ENCODE peak calls at places on chromosomes 12 and 14, in eight cellular contexts. One of them, this sample, is unnamed. For H3K4me1, the result is how much of the 10 kb centered on the place peaks cover.

GRCh38 chr12:64236549-64236948 is 14.5 kb upstream of the KICS2 start:
- DNase-seq in A549: peak
- DNase-seq in colonic mucosa: no peak
- DNase-seq in Peyer's patch: no peak
- DNase-seq in naive thymus-derived CD4-positive, alpha-beta T cell: no peak
- DNase-seq in tibial artery: no peak
- DNase-seq in MM.1S: no peak
- DNase-seq in psoas muscle: no peak
- DNase-seq in this sample: no peak

GRCh38 chr14:58104808-58105207 is 47.2 kb downstream of the ARMH4 start:
- DNase-seq in A549: no peak
- DNase-seq in Peyer's patch: no peak
- DNase-seq in colonic mucosa: no peak
- DNase-seq in psoas muscle: no peak
- DNase-seq in naive thymus-derived CD4-positive, alpha-beta T cell: no peak
- DNase-seq in MM.1S: no peak
- DNase-seq in tibial artery: no peak
- DNase-seq in this sample: no peak

GRCh38 chr14:81677736-81678135 is 144.1 kb upstream of the SEL1L start:
- DNase-seq in Peyer's patch: no peak
- DNase-seq in naive thymus-derived CD4-positive, alpha-beta T cell: no peak
- DNase-seq in colonic mucosa: no peak
- DNase-seq in tibial artery: no peak
- DNase-seq in A549: no peak
- DNase-seq in MM.1S: no peak
- DNase-seq in psoas muscle: no peak
- DNase-seq in this sample: no peak

GRCh38 chr14:74933925-74934435 is 10.9 kb upstream of the RPS6KL1 start:
- DNase-seq in Peyer's patch: no peak
- DNase-seq in tibial artery: no peak
- DNase-seq in MM.1S: no peak
- DNase-seq in A549: no peak
- DNase-seq in naive thymus-derived CD4-positive, alpha-beta T cell: no peak
- DNase-seq in psoas muscle: peak
- DNase-seq in colonic mucosa: no peak
- DNase-seq in this sample: no peak

GRCh38 chr12:69338120-69338859 is 9.9 kb upstream of the LYZ start:
- DNase-seq in colonic mucosa: no peak
- DNase-seq in tibial artery: no peak
- DNase-seq in psoas muscle: no peak
- DNase-seq in MM.1S: no peak
- DNase-seq in naive thymus-derived CD4-positive, alpha-beta T cell: no peak
- DNase-seq in A549: no peak
- DNase-seq in Peyer's patch: no peak
- DNase-seq in this sample: no peak

GRCh38 chr14:76067536-76067935 is 82.0 kb downstream of the IFT43 start:
- DNase-seq in Peyer's patch: no peak
- DNase-seq in MM.1S: no peak
- DNase-seq in A549: no peak
- DNase-seq in colonic mucosa: no peak
- DNase-seq in tibial artery: no peak
- DNase-seq in naive thymus-derived CD4-positive, alpha-beta T cell: no peak
- DNase-seq in psoas muscle: no peak
- DNase-seq in this sample: no peak

GRCh38 chr12:20415641-20416040 is 47.3 kb downstream of the PDE3A start:
- DNase-seq in tibial artery: no peak
- DNase-seq in A549: no peak
- DNase-seq in psoas muscle: no peak
- DNase-seq in colonic mucosa: no peak
- DNase-seq in naive thymus-derived CD4-positive, alpha-beta T cell: no peak
- DNase-seq in MM.1S: no peak
- DNase-seq in Peyer's patch: no peak
- DNase-seq in this sample: no peak

GRCh38 chr14:34013714-34014055 is 62.8 kb upstream of the EGLN3 start:
- DNase-seq in MM.1S: no peak
- DNase-seq in Peyer's patch: no peak
- DNase-seq in tibial artery: no peak
- DNase-seq in A549: no peak
- DNase-seq in naive thymus-derived CD4-positive, alpha-beta T cell: no peak
- DNase-seq in psoas muscle: no peak
- DNase-seq in colonic mucosa: no peak
- DNase-seq in this sample: no peak

GRCh38 chr12:62933220-62933870 is 1.6 kb downstream of the PPM1H start:
- DNase-seq in naive thymus-derived CD4-positive, alpha-beta T cell: no peak
- DNase-seq in A549: peak
- DNase-seq in colonic mucosa: peak
- DNase-seq in tibial artery: no peak
- DNase-seq in Peyer's patch: no peak
- DNase-seq in psoas muscle: no peak
- DNase-seq in MM.1S: no peak
- DNase-seq in this sample: peak

GRCh38 chr14:32630701-32631100 is 301.6 kb downstream of the AKAP6 start:
- DNase-seq in MM.1S: no peak
- DNase-seq in tibial artery: no peak
- DNase-seq in A549: no peak
- DNase-seq in naive thymus-derived CD4-positive, alpha-beta T cell: no peak
- DNase-seq in Peyer's patch: no peak
- DNase-seq in colonic mucosa: no peak
- DNase-seq in psoas muscle: no peak
- DNase-seq in this sample: no peak

GRCh38 chr14:51581017-51581881 is 70.5 kb upstream of the FRMD6 start:
- DNase-seq in colonic mucosa: no peak
- DNase-seq in tibial artery: no peak
- DNase-seq in MM.1S: no peak
- DNase-seq in naive thymus-derived CD4-positive, alpha-beta T cell: no peak
- DNase-seq in Peyer's patch: no peak
- DNase-seq in psoas muscle: no peak
- DNase-seq in A549: peak
- DNase-seq in this sample: no peak

GRCh38 chr14:105145381-105146180 is 23.0 kb downstream of the JAG2 start:
- DNase-seq in A549: no peak
- DNase-seq in colonic mucosa: no peak
- DNase-seq in Peyer's patch: no peak
- DNase-seq in naive thymus-derived CD4-positive, alpha-beta T cell: no peak
- DNase-seq in tibial artery: peak
- DNase-seq in MM.1S: no peak
- DNase-seq in psoas muscle: peak
- DNase-seq in this sample: no peak

GRCh38 chr14:85252011-85252410 is 277.9 kb upstream of the FLRT2 start:
- DNase-seq in naive thymus-derived CD4-positive, alpha-beta T cell: no peak
- DNase-seq in psoas muscle: no peak
- DNase-seq in A549: peak
- DNase-seq in tibial artery: no peak
- DNase-seq in MM.1S: no peak
- DNase-seq in Peyer's patch: no peak
- DNase-seq in colonic mucosa: no peak
- DNase-seq in this sample: no peak

GRCh38 chr12:4152145-4152795 is 121.3 kb upstream of the CCND2 start:
- DNase-seq in MM.1S: no peak
- DNase-seq in Peyer's patch: peak
- DNase-seq in naive thymus-derived CD4-positive, alpha-beta T cell: no peak
- DNase-seq in A549: no peak
- DNase-seq in psoas muscle: no peak
- DNase-seq in colonic mucosa: no peak
- DNase-seq in tibial artery: no peak
- DNase-seq in this sample: no peak

GRCh38 chr12:109641422-109641821 is 67.8 kb downstream of the MVK start:
- DNase-seq in tibial artery: no peak
- DNase-seq in MM.1S: no peak
- DNase-seq in A549: no peak
- DNase-seq in Peyer's patch: no peak
- DNase-seq in colonic mucosa: no peak
- DNase-seq in psoas muscle: no peak
- DNase-seq in naive thymus-derived CD4-positive, alpha-beta T cell: no peak
- DNase-seq in this sample: no peak

GRCh38 chr12:6540181-6540877 is 6.0 kb downstream of the GAPDH start:
- DNase-seq in MM.1S: no peak
- DNase-seq in colonic mucosa: peak
- DNase-seq in naive thymus-derived CD4-positive, alpha-beta T cell: peak
- DNase-seq in tibial artery: peak
- DNase-seq in Peyer's patch: peak
- DNase-seq in psoas muscle: peak
- DNase-seq in A549: peak
- DNase-seq in this sample: peak

GRCh38 chr14:93759781-93760307 is 28.4 kb downstream of the PRIMA1 start:
- DNase-seq in MM.1S: no peak
- DNase-seq in psoas muscle: peak
- DNase-seq in tibial artery: peak
- DNase-seq in naive thymus-derived CD4-positive, alpha-beta T cell: no peak
- DNase-seq in Peyer's patch: peak
- DNase-seq in A549: no peak
- DNase-seq in colonic mucosa: peak
- DNase-seq in this sample: peak

GRCh38 chr12:3077572-3078081 is 448 bp downstream of the TSPAN9 start:
- DNase-seq in MM.1S: no peak
- DNase-seq in colonic mucosa: peak
- DNase-seq in tibial artery: peak
- DNase-seq in naive thymus-derived CD4-positive, alpha-beta T cell: no peak
- DNase-seq in Peyer's patch: peak
- DNase-seq in A549: no peak
- DNase-seq in psoas muscle: peak
- DNase-seq in this sample: peak

GRCh38 chr12:14167005-14167628 is 185.7 kb upstream of the GRIN2B start:
- DNase-seq in psoas muscle: no peak
- DNase-seq in Peyer's patch: peak
- DNase-seq in MM.1S: peak
- DNase-seq in naive thymus-derived CD4-positive, alpha-beta T cell: peak
- DNase-seq in A549: peak
- DNase-seq in colonic mucosa: peak
- DNase-seq in tibial artery: no peak
- DNase-seq in this sample: peak

GRCh38 chr12:65900912-65901672 is 76.8 kb downstream of the HMGA2 start:
- DNase-seq in colonic mucosa: no peak
- DNase-seq in A549: no peak
- DNase-seq in Peyer's patch: no peak
- DNase-seq in MM.1S: no peak
- DNase-seq in psoas muscle: no peak
- DNase-seq in naive thymus-derived CD4-positive, alpha-beta T cell: no peak
- DNase-seq in tibial artery: no peak
- DNase-seq in this sample: no peak

GRCh38 chr12:109738209-109738608 is 24.6 kb downstream of the FAM222A start:
- DNase-seq in psoas muscle: peak
- DNase-seq in MM.1S: no peak
- DNase-seq in colonic mucosa: no peak
- DNase-seq in naive thymus-derived CD4-positive, alpha-beta T cell: no peak
- DNase-seq in tibial artery: peak
- DNase-seq in Peyer's patch: no peak
- DNase-seq in A549: no peak
- DNase-seq in this sample: no peak

GRCh38 chr14:22544881-22545420 is 44.1 kb downstream of the DAD1 start:
- DNase-seq in naive thymus-derived CD4-positive, alpha-beta T cell: no peak
- DNase-seq in psoas muscle: no peak
- DNase-seq in colonic mucosa: no peak
- DNase-seq in Peyer's patch: no peak
- DNase-seq in tibial artery: no peak
- DNase-seq in A549: no peak
- DNase-seq in MM.1S: no peak
- DNase-seq in this sample: no peak
- H3K4me1 ChIP-seq in naive thymus-derived CD4-positive, alpha-beta T cell: half or more
- H3K4me1 ChIP-seq in psoas muscle: under half
- H3K4me1 ChIP-seq in colonic mucosa: under half
- H3K4me1 ChIP-seq in Peyer's patch: under half
- H3K4me1 ChIP-seq in tibial artery: under half
- H3K4me1 ChIP-seq in A549: under half
- H3K4me1 ChIP-seq in MM.1S: under half
- H3K4me1 ChIP-seq in this sample: under half

GRCh38 chr12:102921240-102921639 is 4.2 kb upstream of the PAH start:
- DNase-seq in tibial artery: no peak
- DNase-seq in A549: no peak
- DNase-seq in naive thymus-derived CD4-positive, alpha-beta T cell: no peak
- DNase-seq in Peyer's patch: no peak
- DNase-seq in MM.1S: no peak
- DNase-seq in colonic mucosa: no peak
- DNase-seq in psoas muscle: no peak
- DNase-seq in this sample: no peak

GRCh38 chr12:102916252-102917025 is 605 bp downstream of the PAH start:
- DNase-seq in Peyer's patch: no peak
- DNase-seq in colonic mucosa: no peak
- DNase-seq in tibial artery: no peak
- DNase-seq in MM.1S: no peak
- DNase-seq in naive thymus-derived CD4-positive, alpha-beta T cell: no peak
- DNase-seq in A549: no peak
- DNase-seq in psoas muscle: no peak
- DNase-seq in this sample: no peak

GRCh38 chr12:102917026-102917787 is at the start of gene PAH:
- DNase-seq in psoas muscle: no peak
- DNase-seq in tibial artery: no peak
- DNase-seq in A549: no peak
- DNase-seq in naive thymus-derived CD4-positive, alpha-beta T cell: peak
- DNase-seq in MM.1S: no peak
- DNase-seq in colonic mucosa: peak
- DNase-seq in Peyer's patch: peak
- DNase-seq in this sample: no peak

GRCh38 chr12:102920271-102920670 is 3.2 kb upstream of the PAH start:
- DNase-seq in tibial artery: no peak
- DNase-seq in psoas muscle: no peak
- DNase-seq in A549: no peak
- DNase-seq in Peyer's patch: no peak
- DNase-seq in colonic mucosa: no peak
- DNase-seq in naive thymus-derived CD4-positive, alpha-beta T cell: no peak
- DNase-seq in MM.1S: no peak
- DNase-seq in this sample: no peak

GRCh38 chr12:102918840-102919239 is 1.8 kb upstream of the PAH start:
- DNase-seq in naive thymus-derived CD4-positive, alpha-beta T cell: no peak
- DNase-seq in psoas muscle: no peak
- DNase-seq in A549: no peak
- DNase-seq in colonic mucosa: no peak
- DNase-seq in tibial artery: no peak
- DNase-seq in Peyer's patch: no peak
- DNase-seq in MM.1S: no peak
- DNase-seq in this sample: no peak
- H3K4me1 ChIP-seq in naive thymus-derived CD4-positive, alpha-beta T cell: under half
- H3K4me1 ChIP-seq in psoas muscle: under half
- H3K4me1 ChIP-seq in A549: under half
- H3K4me1 ChIP-seq in colonic mucosa: under half
- H3K4me1 ChIP-seq in tibial artery: under half
- H3K4me1 ChIP-seq in Peyer's patch: under half
- H3K4me1 ChIP-seq in MM.1S: under half
- H3K4me1 ChIP-seq in this sample: under half

GRCh38 chr12:67709367-67709954 is 60.9 kb downstream of the DYRK2 start:
- DNase-seq in psoas muscle: no peak
- DNase-seq in MM.1S: no peak
- DNase-seq in tibial artery: no peak
- DNase-seq in Peyer's patch: no peak
- DNase-seq in colonic mucosa: no peak
- DNase-seq in A549: no peak
- DNase-seq in naive thymus-derived CD4-positive, alpha-beta T cell: no peak
- DNase-seq in this sample: no peak
- H3K4me1 ChIP-seq in psoas muscle: under half
- H3K4me1 ChIP-seq in MM.1S: under half
- H3K4me1 ChIP-seq in tibial artery: under half
- H3K4me1 ChIP-seq in Peyer's patch: under half
- H3K4me1 ChIP-seq in colonic mucosa: under half
- H3K4me1 ChIP-seq in A549: under half
- H3K4me1 ChIP-seq in naive thymus-derived CD4-positive, alpha-beta T cell: under half
- H3K4me1 ChIP-seq in this sample: under half

GRCh38 chr12:113409462-113410124 is 5.9 kb upstream of the SDS start:
- DNase-seq in Peyer's patch: no peak
- DNase-seq in tibial artery: no peak
- DNase-seq in colonic mucosa: no peak
- DNase-seq in naive thymus-derived CD4-positive, alpha-beta T cell: no peak
- DNase-seq in MM.1S: no peak
- DNase-seq in A549: no peak
- DNase-seq in psoas muscle: no peak
- DNase-seq in this sample: no peak
- H3K4me1 ChIP-seq in Peyer's patch: under half
- H3K4me1 ChIP-seq in tibial artery: under half
- H3K4me1 ChIP-seq in colonic mucosa: under half
- H3K4me1 ChIP-seq in naive thymus-derived CD4-positive, alpha-beta T cell: under half
- H3K4me1 ChIP-seq in MM.1S: under half
- H3K4me1 ChIP-seq in A549: under half
- H3K4me1 ChIP-seq in psoas muscle: under half
- H3K4me1 ChIP-seq in this sample: under half

GRCh38 chr12:111447571-111448265 is 42.0 kb downstream of the SH2B3 start:
- DNase-seq in Peyer's patch: peak
- DNase-seq in A549: no peak
- DNase-seq in colonic mucosa: peak
- DNase-seq in psoas muscle: no peak
- DNase-seq in MM.1S: no peak
- DNase-seq in tibial artery: peak
- DNase-seq in naive thymus-derived CD4-positive, alpha-beta T cell: peak
- DNase-seq in this sample: no peak
- H3K4me1 ChIP-seq in Peyer's patch: under half
- H3K4me1 ChIP-seq in A549: under half
- H3K4me1 ChIP-seq in colonic mucosa: under half
- H3K4me1 ChIP-seq in psoas muscle: half or more
- H3K4me1 ChIP-seq in MM.1S: under half
- H3K4me1 ChIP-seq in tibial artery: under half
- H3K4me1 ChIP-seq in naive thymus-derived CD4-positive, alpha-beta T cell: half or more
- H3K4me1 ChIP-seq in this sample: under half

This sample was measured in prostate gland.